ENCODE peak calls at places on chromosomes 3 and 15, in ten cellular contexts. O, C, P, A, S, F, B, D, E and G are unnamed samples.

GRCh38 chr3:183114374-183114773 is 15.1 kb upstream of the MCCC1 start:
- DNase-seq in F (no peak), B (no peak), E (no peak), D (no peak), C (no peak), O (no peak), A (no peak), P (no peak), S (no peak), G (no peak)

GRCh38 chr3:23620044-23620443 is 185.7 kb upstream of the UBE2E1 start:
- DNase-seq in F (peak; percentile 49), P (peak; percentile 5), D (no peak), A (peak; percentile 51), S (no peak), O (no peak), C (no peak), B (no peak), E (no peak), G (no peak)

GRCh38 chr3:134054881-134055280 is 25.2 kb upstream of the SLCO2A1 start:
- DNase-seq in D (no peak), A (peak; percentile 20), C (peak; percentile 8), E (no peak), S (no peak), B (no peak), P (no peak), O (no peak), F (no peak), G (no peak)

GRCh38 chr3:156024904-156025303 is 95.5 kb upstream of the KCNAB1 start:
- DNase-seq in S (no peak), F (no peak), B (no peak), C (no peak), D (peak; percentile 24), E (no peak), O (no peak), P (peak; percentile 20), A (peak; percentile 62), G (no peak)

GRCh38 chr3:151709847-151710246 is 23.9 kb upstream of the AADACL2 start:
- DNase-seq in A (no peak), F (no peak), C (no peak), S (no peak), O (no peak), E (no peak), P (no peak), B (no peak), D (peak; percentile 76), G (no peak)

GRCh38 chr15:98537516-98538060 is 110.8 kb upstream of the IGF1R start:
- DNase-seq in A (no peak), B (no peak), D (no peak), C (peak; percentile 30), F (no peak), O (no peak), S (no peak), E (no peak), P (peak; percentile 33), G (no peak)

GRCh38 chr3:123305192-123305591 is 103.4 kb downstream of the SEC22A start:
- DNase-seq in F (no peak), A (no peak), S (no peak), P (no peak), B (no peak), E (no peak), O (no peak), C (no peak), D (no peak), G (no peak)

GRCh38 chr3:174957581-174958001 is 98.5 kb downstream of the NAALADL2 start:
- DNase-seq in C (no peak), F (no peak), S (no peak), E (no peak), A (no peak), P (peak; percentile 53), B (no peak), D (no peak), O (no peak), G (no peak)

GRCh38 chr3:71432044-71432970 is 151.2 kb downstream of the FOXP1 start:
- DNase-seq in E (no peak), P (no peak), B (no peak), F (no peak), O (no peak), A (no peak), S (peak; percentile 24), D (peak; percentile 22), C (no peak), G (no peak)
- H3K4me3 ChIP-seq in E (no peak overlapping the region), P (no peak overlapping the region), B (no peak overlapping the region), F (no peak overlapping the region), O (no peak overlapping the region), A (no peak overlapping the region), S (no peak overlapping the region), D (no peak overlapping the region), C (no peak overlapping the region), G (no peak overlapping the region)

GRCh38 chr3:127680146-127680661 is 7.5 kb downstream of the ABTB1 start:
- DNase-seq in B (peak; percentile 4), D (no peak), C (peak; percentile 54), O (no peak), A (peak; percentile 28), S (peak; percentile 9), P (no peak), E (no peak), F (peak; percentile 20), G (no peak)
- TF ChIP-seq CTCF in B (no peak), D (no peak), C (no peak), O (no peak), A (no peak), S (no peak), P (no peak), E (no peak), F (no peak), G (no peak)

GRCh38 chr15:73800662-73801345 is 47.7 kb upstream of the INSYN1 start:
- DNase-seq in A (no peak), B (no peak), F (no peak), S (peak; percentile 23), O (no peak), D (peak; percentile 80), C (no peak), P (peak; percentile 43), E (no peak), G (no peak)
- H3K4me3 ChIP-seq in A (no peak overlapping the region), B (no peak overlapping the region), F (no peak overlapping the region), S (no peak overlapping the region), O (no peak overlapping the region), D (no peak overlapping the region), C (no peak overlapping the region), P (no peak overlapping the region), E (no peak overlapping the region), G (no peak overlapping the region)

GRCh38 chr3:52471371-52472238 is 16.2 kb downstream of the NISCH start:
- DNase-seq in F (peak; percentile 62), S (peak; percentile 83), A (peak; percentile 88), B (peak; percentile 66), O (no peak), P (no peak), D (peak; percentile 52), E (no peak), C (no peak), G (no peak)
- TF ChIP-seq CTCF in F (peak; percentile 40), S (peak; percentile 86), A (peak; percentile 78), B (peak; percentile 86), O (peak; percentile 59), P (peak; percentile 70), D (peak; percentile 88), E (peak; percentile 52), C (peak; percentile 22), G (peak; percentile 84)